ENCODE peak calls at places on chromosome 19, in seven cellular contexts. Y, Z, Q, P, V, N and H are unnamed samples. For H3K36me3, the result is how much of the 10 kb centered on the place peaks cover.

GRCh38 chr19:13742756-13743155 is 21.6 kb upstream of the MRI1 start:
- DNase-seq in Y (peak), Z (no peak), Q (no peak), P (no peak), V (no peak), N (no peak), H (no peak)

GRCh38 chr19:47228168-47228936 is 2.6 kb downstream of the BBC3 start:
- DNase-seq in Y (peak), Z (peak), Q (peak), P (no peak), V (peak), N (peak), H (peak)

GRCh38 chr19:13615890-13616289 is 109.6 kb upstream of the CACNA1A start:
- DNase-seq in Y (peak), Z (no peak), Q (no peak), P (no peak), V (no peak), N (no peak), H (no peak)

GRCh38 chr19:12064266-12065099 is at the start of gene ZNF844:
- DNase-seq in Y (peak), Z (peak), Q (peak), P (peak), V (peak), N (peak), H (peak)

GRCh38 chr19:11138659-11139526 is 16.7 kb downstream of the SPC24 start:
- DNase-seq in Y (peak), Z (peak), Q (no peak), P (peak), V (no peak), N (peak), H (peak)

GRCh38 chr19:30557212-30557611 is 185.0 kb downstream of the ZNF536 start:
- DNase-seq in Y (no peak), Z (no peak), Q (no peak), P (no peak), V (no peak), N (no peak), H (no peak)

GRCh38 chr19:12796146-12797071 is 5.1 kb downstream of the JUNB start:
- DNase-seq in Y (peak), Z (peak), Q (no peak), P (no peak), V (peak), N (peak), H (peak)

GRCh38 chr19:28264556-28264955 is 948.4 kb downstream of the UQCRFS1 start:
- DNase-seq in Y (no peak), Z (peak), Q (no peak), P (no peak), V (no peak), N (no peak), H (no peak)

GRCh38 chr19:10104665-10105221 is 1.4 kb upstream of the PPAN start:
- DNase-seq in Y (no peak), Z (no peak), Q (no peak), P (no peak), V (peak), N (no peak), H (no peak)

GRCh38 chr19:8373867-8374813 is 10.2 kb downstream of the ANGPTL4 start:
- DNase-seq in Y (no peak), Z (no peak), Q (peak), P (no peak), V (no peak), N (peak), H (no peak)
- TF ChIP-seq CTCF in Y (no peak), Z (no peak), Q (no peak), P (no peak), V (no peak), N (no peak), H (no peak)

GRCh38 chr19:4671182-4671851 is 1.2 kb upstream of the MYDGF start:
- DNase-seq in Y (no peak), Z (no peak), Q (no peak), P (no peak), V (no peak), N (no peak), H (no peak)
- H3K27ac ChIP-seq in Y (no peak), Z (no peak), Q (peak), P (peak), V (peak), N (peak), H (peak)

GRCh38 chr19:7628589-7629311 is 595 bp downstream of the XAB2 start:
- DNase-seq in Y (no peak), Z (peak), Q (no peak), P (no peak), V (no peak), N (no peak), H (no peak)
- H3K36me3 ChIP-seq in Y (under half), Z (under half), Q (under half), P (under half), V (under half), N (under half), H (under half)

DNA sequence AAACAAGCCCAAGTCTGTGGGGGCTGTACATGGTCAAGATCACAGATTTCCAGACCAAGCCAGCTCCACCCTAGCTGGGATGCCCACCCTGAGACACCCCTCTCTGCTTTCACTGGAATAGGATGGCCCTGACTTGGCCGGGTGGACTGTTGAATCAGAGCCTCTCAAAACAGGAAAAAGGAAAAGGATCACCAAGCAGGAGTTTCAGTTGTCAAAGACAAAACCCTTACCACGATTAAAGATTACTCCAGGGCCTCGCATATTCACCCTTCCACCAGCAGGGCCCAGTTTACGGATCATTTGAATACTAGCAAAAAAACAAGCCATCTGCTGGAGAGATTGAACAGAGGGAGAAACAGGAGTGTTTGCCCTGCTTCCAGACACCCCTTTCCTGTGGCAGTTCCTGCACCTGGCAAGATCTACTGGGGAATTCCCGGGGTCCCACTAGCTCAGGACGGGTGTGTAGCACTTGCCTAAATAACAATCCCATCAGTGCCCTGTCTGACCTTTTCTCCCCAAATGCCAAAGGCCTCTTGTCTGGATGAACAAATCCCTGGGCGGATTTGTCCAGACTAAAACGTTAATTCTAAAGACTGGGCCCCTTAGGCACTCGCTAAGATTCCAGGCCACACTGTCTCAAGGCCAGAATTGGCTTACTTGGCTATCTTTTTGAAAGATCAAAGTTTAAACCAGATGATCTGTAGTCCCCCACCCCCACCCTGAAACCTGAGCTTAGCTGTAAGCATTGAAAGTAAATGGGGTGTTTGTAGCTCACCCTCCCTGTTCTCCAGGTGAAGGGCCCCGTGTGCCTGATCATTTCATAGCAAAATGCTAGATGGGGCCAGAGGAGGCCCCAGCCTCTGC is 38.4 kb downstream of the ACTN4 start:
- DNase-seq in Y (peak), Z (peak), Q (no peak), P (no peak), V (no peak), N (no peak), H (no peak)
- TF ChIP-seq CTCF in Y (peak), Z (peak), Q (peak), P (peak), V (peak), N (peak), H (peak)

DNA sequence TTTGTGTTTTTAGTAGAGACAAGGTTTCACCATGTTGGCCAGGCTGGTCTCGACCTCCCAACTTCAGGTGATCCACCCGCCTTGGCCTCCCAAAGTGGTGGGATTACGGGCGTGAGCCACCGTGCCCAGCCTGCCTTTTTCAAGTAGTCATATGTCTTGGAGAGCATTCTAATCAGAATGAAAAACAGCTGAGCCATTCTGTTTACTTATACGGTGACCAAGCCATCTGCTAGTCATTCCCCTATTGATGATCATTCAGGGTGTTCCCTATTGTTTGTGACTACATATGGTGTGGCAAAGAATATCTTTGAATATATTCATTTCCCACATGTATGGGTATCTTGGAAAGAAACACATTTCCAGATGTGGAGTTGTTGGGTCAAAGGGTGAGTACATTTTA is 17.2 kb downstream of the BLOC1S3 start:
- DNase-seq in Y (peak), Z (no peak), Q (no peak), P (no peak), V (no peak), N (no peak), H (no peak)
- H3K27ac ChIP-seq in Y (no peak), Z (no peak), Q (no peak), P (no peak), V (no peak), N (no peak), H (no peak)